ENCODE peak calls at places on chromosomes 1 and 21, in seven cellular contexts. B, C, F, L, Z, P and E are unnamed samples.

GRCh38 chr21:34890724-34891609 is 158.1 kb downstream of the RUNX1 start:
- DNase-seq in Z (no peak), B (no peak), L (no peak), C (peak), F (peak), P (peak), E (peak)

GRCh38 chr1:209601809-209602657 is 18.5 kb downstream of the CAMK1G start:
- DNase-seq in Z (peak), L (peak), B (no peak), P (peak), C (peak), F (peak), E (peak)

GRCh38 chr1:25689686-25690381 is 73.2 kb downstream of the MAN1C1 start:
- DNase-seq in Z (no peak), C (no peak), P (no peak), B (no peak), F (no peak), L (no peak), E (no peak)

GRCh38 chr1:198876371-198876871 is 237.6 kb downstream of the PTPRC start:
- DNase-seq in F (no peak), L (no peak), Z (no peak), P (no peak), C (no peak), B (no peak), E (peak)

GRCh38 chr1:243730499-243731150 is 119.4 kb downstream of the AKT3 start:
- DNase-seq in Z (no peak), F (no peak), P (no peak), L (no peak), B (no peak), C (peak), E (no peak)

GRCh38 chr1:158103275-158103674 is 77.4 kb upstream of the CD1D start:
- DNase-seq in L (no peak), B (no peak), C (no peak), F (no peak), P (no peak), Z (no peak), E (no peak)

GRCh38 chr1:162195567-162195966 is 126.1 kb downstream of the NOS1AP start:
- DNase-seq in C (no peak), F (no peak), L (no peak), B (no peak), P (no peak), Z (no peak), E (no peak)

GRCh38 chr21:43921602-43921978 is 56.6 kb downstream of the AGPAT3 start:
- DNase-seq in P (no peak), L (peak), B (no peak), Z (no peak), F (no peak), C (no peak), E (no peak)

GRCh38 chr1:111739222-111739983 is at the start of gene INKA2:
- DNase-seq in C (peak), Z (peak), F (peak), L (peak), P (peak), B (peak), E (peak)

GRCh38 chr1:35932158-35932636 is 1.3 kb downstream of the AGO3 start:
- DNase-seq in C (no peak), L (no peak), P (peak), B (no peak), Z (no peak), F (no peak), E (no peak)

GRCh38 chr1:3038113-3038551 is 16.9 kb downstream of the ACTRT2 start:
- DNase-seq in F (no peak), P (no peak), C (peak), B (no peak), Z (no peak), L (no peak), E (no peak)
- TF ChIP-seq CTCF in F (no peak), P (no peak), C (no peak), B (no peak), Z (no peak), L (no peak), E (no peak)

DNA sequence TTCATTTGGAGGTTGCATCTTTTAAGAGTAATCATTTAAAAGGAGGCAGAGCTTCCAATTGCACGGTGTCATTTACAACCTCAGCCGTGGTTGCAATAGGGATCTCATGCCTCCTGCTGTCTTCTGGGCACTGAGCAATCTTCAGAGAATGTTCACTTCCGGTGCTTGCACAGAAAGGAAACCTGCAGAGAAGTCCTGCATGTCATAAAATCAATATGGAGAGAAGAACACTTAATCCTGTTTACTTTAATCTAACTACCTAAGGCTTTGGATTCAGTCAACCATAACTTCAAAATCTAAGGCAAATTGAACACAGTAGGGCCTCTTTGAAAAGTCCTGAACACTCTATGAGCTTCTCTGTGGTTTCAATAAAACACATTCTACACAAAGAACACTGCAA is 11.3 kb upstream of the MAP10 start:
- DNase-seq in Z (peak), C (no peak), F (peak), L (no peak), B (no peak), P (no peak), E (no peak)
- TF ChIP-seq CTCF in Z (no peak), C (peak), F (no peak), L (no peak), B (no peak), P (no peak), E (no peak)

GRCh38 chr1:176566004-176566975 is 103.3 kb downstream of the PAPPA2 start:
- DNase-seq in Z (no peak), F (no peak), C (no peak), B (peak), P (peak), L (no peak), E (no peak)
- TF ChIP-seq CTCF in Z (no peak), F (no peak), C (no peak), B (no peak), P (no peak), L (no peak), E (no peak)

GRCh38 chr1:203287896-203288295 is 17.4 kb upstream of the BTG2 start:
- DNase-seq in Z (no peak), B (no peak), P (no peak), F (no peak), L (no peak), C (no peak), E (no peak)

GRCh38 chr1:203289982-203290260 is 15.4 kb upstream of the BTG2 start:
- DNase-seq in C (no peak), F (no peak), L (no peak), B (no peak), Z (no peak), P (no peak), E (no peak)

GRCh38 chr1:203288351-203288894 is 16.9 kb upstream of the BTG2 start:
- DNase-seq in F (no peak), Z (no peak), C (no peak), B (no peak), P (no peak), L (no peak), E (no peak)

GRCh38 chr1:203290261-203291089 is 14.8 kb upstream of the BTG2 start:
- DNase-seq in F (peak), B (peak), Z (peak), L (peak), C (peak), P (peak), E (peak)

GRCh38 chr1:203289281-203289981 is 15.9 kb upstream of the BTG2 start:
- DNase-seq in C (no peak), F (no peak), L (no peak), P (no peak), Z (no peak), B (no peak), E (no peak)
- TF ChIP-seq CTCF in C (no peak), F (no peak), L (no peak), P (no peak), Z (no peak), B (no peak), E (no peak)

GRCh38 chr1:218344814-218345672 is at the start of gene TGFB2:
- DNase-seq in P (peak), F (peak), B (no peak), L (no peak), Z (peak), C (peak), E (peak)
- TF ChIP-seq CTCF in P (peak), F (no peak), B (no peak), L (no peak), Z (no peak), C (no peak), E (no peak)

GRCh38 chr1:203349757-203350522 is 982 bp downstream of the FMOD start:
- DNase-seq in P (no peak), C (no peak), F (no peak), Z (no peak), B (no peak), L (no peak), E (no peak)

GRCh38 chr1:203353486-203353885 is 2.6 kb upstream of the FMOD start:
- DNase-seq in F (no peak), P (no peak), B (no peak), Z (no peak), C (no peak), L (no peak), E (no peak)

GRCh38 chr1:203349166-203349565 is 1.8 kb downstream of the FMOD start:
- DNase-seq in B (no peak), F (no peak), Z (no peak), L (no peak), P (no peak), C (no peak), E (no peak)

GRCh38 chr1:203354246-203354645 is 3.3 kb upstream of the FMOD start:
- DNase-seq in L (no peak), C (no peak), B (no peak), Z (peak), F (peak), P (peak), E (no peak)

GRCh38 chr1:203351037-203351625 is at the start of gene FMOD:
- DNase-seq in Z (peak), P (peak), L (no peak), F (peak), B (peak), C (peak), E (no peak)
- TF ChIP-seq CTCF in Z (peak), P (no peak), L (no peak), F (peak), B (no peak), C (no peak), E (no peak)

GRCh38 chr1:20426371-20426770 is 59.6 kb downstream of the CAMK2N1 start:
- DNase-seq in P (no peak), L (no peak), Z (no peak), C (no peak), F (no peak), B (no peak), E (no peak)

GRCh38 chr1:20429296-20429695 is 56.7 kb downstream of the CAMK2N1 start:
- DNase-seq in Z (peak), B (no peak), C (no peak), L (no peak), F (peak), P (peak), E (no peak)

GRCh38 chr1:20426923-20427322 is 59.1 kb downstream of the CAMK2N1 start:
- DNase-seq in B (no peak), F (peak), Z (peak), P (peak), L (peak), C (no peak), E (no peak)

GRCh38 chr1:20428841-20429240 is 57.2 kb downstream of the CAMK2N1 start:
- DNase-seq in B (no peak), Z (no peak), F (no peak), P (no peak), C (no peak), L (no peak), E (no peak)

GRCh38 chr1:20430355-20431290 is 55.4 kb downstream of the CAMK2N1 start:
- DNase-seq in C (no peak), F (peak), L (peak), Z (peak), P (peak), B (no peak), E (peak)
- TF ChIP-seq CTCF in C (peak), F (peak), L (peak), Z (peak), P (peak), B (peak), E (peak)